ENCODE peak calls at places on chromosomes 3 and 15, in eight cellular contexts. U is dorsolateral prefrontal cortex, T is fibroblast of the aortic adventitia, K is HFFc6, R is mesothelial cell of epicardium, Y is GM13976, N is H1, L is nephron progenitor cell. C is an unnamed sample.

GRCh38 chr3:139448104-139448503 is 28.2 kb downstream of the RBP2 start:
- DNase-seq in N (no peak), U (peak; percentile 82), R (no peak), K (no peak), L (no peak), T (no peak), Y (no peak), C (no peak)

GRCh38 chr15:64912379-64912778 is 677 bp downstream of the ANKDD1A start:
- DNase-seq in Y (no peak), L (no peak), T (no peak), K (no peak), N (no peak), U (no peak), R (no peak), C (no peak)

GRCh38 chr3:172156309-172156998 is 117.1 kb downstream of the FNDC3B start:
- DNase-seq in K (no peak), L (no peak), U (no peak), Y (no peak), R (no peak), T (no peak), N (no peak), C (no peak)

GRCh38 chr3:157081681-157082210 is 78.2 kb downstream of the CCNL1 start:
- DNase-seq in K (peak; percentile 98), L (peak; percentile 100), T (peak; percentile 86), N (peak; percentile 100), U (peak; percentile 90), Y (peak; percentile 74), R (peak; percentile 99), C (peak; percentile 86)

GRCh38 chr15:70259030-70259424 is 161.3 kb upstream of the TLE3 start:
- DNase-seq in Y (no peak), K (peak; percentile 50), R (no peak), N (no peak), L (peak; percentile 45), U (no peak), T (peak; percentile 31), C (no peak)

GRCh38 chr3:195893121-195893449 is 15.3 kb downstream of the TNK2 start:
- DNase-seq in Y (no peak), K (no peak), L (no peak), R (no peak), N (no peak), T (no peak), U (no peak), C (no peak)

GRCh38 chr15:74901612-74902063 is 5.0 kb downstream of the FAM219B start:
- DNase-seq in R (peak; percentile 71), U (peak; percentile 60), L (peak; percentile 62), N (peak; percentile 79), T (peak; percentile 67), K (peak; percentile 30), Y (peak; percentile 80), C (peak; percentile 30)

GRCh38 chr3:197225579-197225978 is 72.8 kb downstream of the DLG1 start:
- DNase-seq in Y (no peak), R (no peak), U (no peak), N (no peak), L (no peak), K (no peak), T (no peak), C (no peak)

GRCh38 chr3:9778518-9779129 is 8.9 kb upstream of the CAMK1 start:
- DNase-seq in U (no peak), L (no peak), R (no peak), T (no peak), N (no peak), Y (no peak), K (peak; percentile 25), C (no peak)

GRCh38 chr3:31770822-31771326 is 210.2 kb downstream of the OSBPL10 start:
- DNase-seq in U (no peak), N (no peak), K (no peak), R (no peak), T (no peak), Y (no peak), L (no peak), C (no peak)

GRCh38 chr3:52879581-52879980 is 17.8 kb downstream of the STIMATE start:
- DNase-seq in U (no peak), L (no peak), K (no peak), T (no peak), Y (no peak), N (no peak), R (no peak), C (no peak)
- TF ChIP-seq CTCF in U (no peak), L (no peak), K (no peak), T (no peak), Y (no peak), N (no peak), R (no peak), C (no peak)

DNA sequence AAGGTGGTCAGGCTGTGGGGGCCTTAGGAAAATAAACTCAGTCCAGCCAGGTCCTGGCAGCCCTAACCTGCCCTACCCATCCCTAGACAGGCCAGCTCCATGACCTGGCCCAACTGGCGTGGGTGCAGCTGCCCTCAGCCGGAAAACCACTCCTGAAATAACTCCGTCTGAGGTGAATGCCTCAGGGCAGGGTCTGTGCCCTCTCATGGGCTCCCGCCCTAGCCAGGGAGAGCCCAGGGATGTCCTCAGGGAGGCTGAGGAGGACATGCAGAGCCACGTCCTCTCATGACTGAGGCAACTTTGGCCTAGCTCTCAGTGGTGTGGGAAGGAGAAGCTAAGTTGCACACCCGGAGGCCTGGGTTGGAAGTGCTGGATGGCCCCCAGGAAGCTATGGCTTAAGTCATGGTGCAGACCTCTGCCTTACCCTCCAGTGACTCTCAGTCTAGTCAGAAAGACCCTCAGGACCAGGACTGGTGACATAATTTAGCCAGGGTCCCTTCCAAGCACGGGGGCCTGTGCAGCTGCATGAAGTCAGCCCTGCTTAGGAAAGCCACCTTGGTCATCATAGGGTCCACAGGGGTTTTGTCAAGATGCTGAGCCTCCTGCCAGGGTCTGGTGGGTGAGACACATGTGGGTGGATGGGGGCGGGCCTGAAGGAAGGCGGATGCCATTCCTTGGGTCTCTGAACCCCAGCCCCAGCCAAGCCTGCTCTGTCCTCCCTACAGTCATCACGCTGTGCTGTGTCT is 7.4 kb downstream of the TMIE start:
- DNase-seq in L (no peak), U (peak; percentile 27), K (no peak), R (no peak), N (no peak), T (no peak), Y (no peak), C (peak; percentile 7)
- TF ChIP-seq CTCF in L (no peak), U (no peak), K (peak; percentile 21), R (no peak), N (no peak), T (no peak), Y (no peak), C (no peak)

DNA sequence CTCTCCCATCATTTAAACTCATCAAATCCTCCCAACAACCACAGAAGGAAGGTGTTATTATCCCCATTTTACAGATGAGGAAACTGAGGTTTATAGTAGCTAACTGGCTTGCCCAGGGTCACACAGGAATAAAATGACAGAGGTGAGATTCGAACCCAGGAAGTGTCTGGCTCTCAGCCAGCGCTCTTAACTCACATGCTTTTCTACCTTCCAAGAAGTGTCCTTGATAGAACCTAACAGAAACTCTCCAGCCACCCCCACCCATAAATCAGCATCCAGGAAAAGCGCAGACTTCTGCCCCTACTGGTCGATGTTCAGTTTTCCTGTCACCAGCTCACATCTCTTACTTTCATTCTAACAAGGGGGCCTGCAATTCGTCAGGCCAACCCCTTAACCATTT is 51.7 kb downstream of the SPATA12 start:
- DNase-seq in N (no peak), Y (peak; percentile 36), K (no peak), L (peak; percentile 22), U (no peak), R (no peak), T (peak; percentile 44), C (no peak)
- TF ChIP-seq CTCF in N (peak; percentile 34), Y (peak; percentile 10), K (peak; percentile 62), L (peak; percentile 23), U (no peak), R (no peak), T (peak; percentile 31), C (no peak)

GRCh38 chr3:181358060-181358459 is 353.7 kb upstream of the SOX2 start:
- DNase-seq in R (no peak), L (no peak), K (no peak), T (no peak), N (no peak), Y (no peak), U (no peak), C (no peak)
- TF ChIP-seq CTCF in R (no peak), L (no peak), K (no peak), T (no peak), N (no peak), Y (no peak), U (no peak), C (no peak)

DNA sequence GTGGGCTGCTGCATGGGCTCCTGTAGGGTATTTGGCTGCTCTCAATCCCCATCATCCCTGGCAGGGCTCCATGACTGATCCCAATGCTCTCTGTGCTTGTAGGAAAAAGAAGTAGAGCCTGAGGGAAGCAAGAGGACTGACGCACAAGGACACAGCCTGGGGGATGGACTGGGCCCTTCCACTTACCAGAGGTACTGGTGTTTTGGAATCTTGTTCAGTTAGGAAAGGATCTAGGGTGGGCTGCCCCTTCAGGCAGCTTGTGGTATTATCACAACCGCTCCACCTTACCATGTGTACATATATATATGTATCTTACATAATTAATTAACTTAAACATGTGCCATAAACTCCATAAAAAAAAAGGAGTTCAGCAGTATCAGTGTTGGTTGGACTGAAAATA is 1.3 kb downstream of the SLC28A2 start:
- DNase-seq in L (peak; percentile 4), T (no peak), N (peak; percentile 47), K (no peak), U (no peak), R (no peak), Y (no peak), C (no peak)
- TF ChIP-seq CTCF in L (peak; percentile 27), T (peak; percentile 25), N (no peak), K (peak; percentile 57), U (no peak), R (peak; percentile 53), Y (no peak), C (no peak)

GRCh38 chr3:25863011-25863415 is 73.1 kb downstream of the OXSM start:
- DNase-seq in U (no peak), N (no peak), L (no peak), T (no peak), K (no peak), R (no peak), Y (no peak), C (no peak)

GRCh38 chr3:25861566-25861965 is 71.7 kb downstream of the OXSM start:
- DNase-seq in L (no peak), N (no peak), K (no peak), Y (no peak), R (no peak), U (no peak), T (no peak), C (no peak)

DNA sequence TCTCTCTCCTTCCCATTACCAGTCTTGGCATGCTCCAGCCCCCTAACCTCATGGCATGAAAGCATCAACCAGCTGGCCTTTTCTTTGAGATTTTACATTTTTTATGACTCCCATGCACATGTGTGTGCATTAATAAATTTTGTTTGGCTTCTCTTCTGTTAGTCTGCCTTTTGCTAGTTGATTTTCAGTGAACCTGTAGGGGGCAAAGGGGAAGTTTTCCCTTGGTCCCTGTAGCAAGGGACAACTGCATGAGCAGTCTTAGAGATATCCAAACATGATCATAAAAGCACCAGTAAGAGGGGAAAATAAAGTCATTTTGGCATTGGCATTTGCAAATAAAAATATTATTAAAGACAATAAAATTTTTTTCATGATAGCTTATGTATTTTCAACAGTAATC is 73.7 kb downstream of the OXSM start:
- DNase-seq in K (no peak), Y (no peak), N (no peak), U (no peak), R (no peak), L (no peak), T (no peak), C (no peak)
- TF ChIP-seq CTCF in K (peak; percentile 25), Y (no peak), N (no peak), U (no peak), R (no peak), L (no peak), T (peak; percentile 7), C (no peak)

GRCh38 chr15:73385205-73385604 is 16.4 kb upstream of the HCN4 start:
- DNase-seq in U (no peak), T (no peak), N (no peak), L (no peak), Y (no peak), K (no peak), R (no peak), C (no peak)
- TF ChIP-seq CTCF in U (no peak), T (no peak), N (no peak), L (no peak), Y (no peak), K (no peak), R (no peak), C (no peak)